ENCODE peak calls at places on chromosomes 1 and 21, in ten cellular contexts. One of them, this sample, is unnamed.

GRCh38 chr1:30730351-30731108 is 7.1 kb upstream of the MATN1 start:
- DNase-seq in prostate gland: no peak
- DNase-seq in transverse colon: no peak
- DNase-seq in sigmoid colon: no peak
- DNase-seq in upper lobe of left lung: no peak
- DNase-seq in endothelial cell of umbilical vein: no peak
- DNase-seq in GM23338: no peak
- DNase-seq in H1: no peak
- DNase-seq in HCT116: no peak
- DNase-seq in stomach: no peak
- DNase-seq in this sample: no peak

GRCh38 chr1:151993734-151994496 is at the start of gene S100A10:
- DNase-seq in GM23338: peak; percentile 74
- DNase-seq in H1: peak; percentile 73
- DNase-seq in endothelial cell of umbilical vein: peak; percentile 67
- DNase-seq in upper lobe of left lung: peak; percentile 96
- DNase-seq in prostate gland: peak; percentile 70
- DNase-seq in stomach: peak; percentile 79
- DNase-seq in transverse colon: peak; percentile 91
- DNase-seq in HCT116: no peak
- DNase-seq in sigmoid colon: peak; percentile 91
- DNase-seq in this sample: no peak

GRCh38 chr1:227948493-227949260 is 945 bp upstream of the WNT9A start:
- DNase-seq in stomach: peak; percentile 21
- DNase-seq in transverse colon: no peak
- DNase-seq in sigmoid colon: peak; percentile 66
- DNase-seq in upper lobe of left lung: peak; percentile 72
- DNase-seq in HCT116: no peak
- DNase-seq in prostate gland: no peak
- DNase-seq in endothelial cell of umbilical vein: no peak
- DNase-seq in H1: peak; percentile 69
- DNase-seq in GM23338: peak; percentile 34
- DNase-seq in this sample: no peak

GRCh38 chr1:153592706-153593105 is 20.2 kb downstream of the S100A16 start:
- DNase-seq in H1: no peak
- DNase-seq in GM23338: no peak
- DNase-seq in stomach: no peak
- DNase-seq in endothelial cell of umbilical vein: no peak
- DNase-seq in HCT116: no peak
- DNase-seq in transverse colon: no peak
- DNase-seq in prostate gland: no peak
- DNase-seq in sigmoid colon: no peak
- DNase-seq in upper lobe of left lung: no peak
- DNase-seq in this sample: no peak

GRCh38 chr21:40863839-40864238 is 16.9 kb upstream of the DSCAM start:
- DNase-seq in endothelial cell of umbilical vein: no peak
- DNase-seq in upper lobe of left lung: no peak
- DNase-seq in H1: no peak
- DNase-seq in sigmoid colon: no peak
- DNase-seq in stomach: no peak
- DNase-seq in transverse colon: no peak
- DNase-seq in HCT116: no peak
- DNase-seq in prostate gland: no peak
- DNase-seq in GM23338: no peak
- DNase-seq in this sample: no peak

GRCh38 chr1:218364028-218364710 is 19.0 kb downstream of the TGFB2 start:
- DNase-seq in endothelial cell of umbilical vein: peak; percentile 70
- DNase-seq in upper lobe of left lung: no peak
- DNase-seq in prostate gland: no peak
- DNase-seq in H1: no peak
- DNase-seq in GM23338: no peak
- DNase-seq in sigmoid colon: no peak
- DNase-seq in HCT116: no peak
- DNase-seq in stomach: peak; percentile 42
- DNase-seq in transverse colon: no peak
- DNase-seq in this sample: no peak

GRCh38 chr1:111516008-111516535 is 12.6 kb upstream of the ADORA3 start:
- DNase-seq in H1: peak; percentile 67
- DNase-seq in sigmoid colon: peak; percentile 71
- DNase-seq in prostate gland: no peak
- DNase-seq in stomach: peak; percentile 29
- DNase-seq in endothelial cell of umbilical vein: peak; percentile 75
- DNase-seq in upper lobe of left lung: peak; percentile 77
- DNase-seq in transverse colon: peak; percentile 37
- DNase-seq in GM23338: peak; percentile 93
- DNase-seq in HCT116: no peak
- DNase-seq in this sample: no peak

GRCh38 chr1:231106347-231106746 is 55.5 kb upstream of the TRIM67 start:
- DNase-seq in endothelial cell of umbilical vein: peak; percentile 74
- DNase-seq in H1: no peak
- DNase-seq in HCT116: no peak
- DNase-seq in prostate gland: no peak
- DNase-seq in transverse colon: no peak
- DNase-seq in upper lobe of left lung: no peak
- DNase-seq in sigmoid colon: no peak
- DNase-seq in GM23338: no peak
- DNase-seq in stomach: no peak
- DNase-seq in this sample: peak; percentile 37

GRCh38 chr21:45508607-45509565 is 33.4 kb downstream of the SLC19A1 start:
- DNase-seq in HCT116: no peak
- DNase-seq in endothelial cell of umbilical vein: no peak
- DNase-seq in transverse colon: no peak
- DNase-seq in sigmoid colon: peak; percentile 60
- DNase-seq in prostate gland: no peak
- DNase-seq in H1: no peak
- DNase-seq in GM23338: no peak
- DNase-seq in stomach: no peak
- DNase-seq in upper lobe of left lung: peak; percentile 76
- DNase-seq in this sample: no peak

GRCh38 chr1:66266350-66266749 is 267.6 kb upstream of the SGIP1 start:
- DNase-seq in transverse colon: no peak
- DNase-seq in H1: no peak
- DNase-seq in HCT116: peak; percentile 66
- DNase-seq in GM23338: no peak
- DNase-seq in sigmoid colon: no peak
- DNase-seq in upper lobe of left lung: no peak
- DNase-seq in stomach: no peak
- DNase-seq in prostate gland: no peak
- DNase-seq in endothelial cell of umbilical vein: no peak
- DNase-seq in this sample: no peak

GRCh38 chr1:90317628-90318027 is 322.7 kb downstream of the ZNF326 start:
- DNase-seq in prostate gland: no peak
- DNase-seq in HCT116: no peak
- DNase-seq in transverse colon: no peak
- DNase-seq in GM23338: no peak
- DNase-seq in upper lobe of left lung: no peak
- DNase-seq in sigmoid colon: no peak
- DNase-seq in H1: no peak
- DNase-seq in endothelial cell of umbilical vein: no peak
- DNase-seq in stomach: no peak
- DNase-seq in this sample: peak; percentile 98

GRCh38 chr1:234758851-234759250 is 148.9 kb upstream of the IRF2BP2 start:
- DNase-seq in stomach: no peak
- DNase-seq in H1: no peak
- DNase-seq in GM23338: no peak
- DNase-seq in transverse colon: peak; percentile 34
- DNase-seq in endothelial cell of umbilical vein: no peak
- DNase-seq in sigmoid colon: no peak
- DNase-seq in HCT116: no peak
- DNase-seq in upper lobe of left lung: no peak
- DNase-seq in prostate gland: no peak
- DNase-seq in this sample: no peak

GRCh38 chr21:45855248-45855801 is 126.2 kb upstream of the COL6A1 start:
- DNase-seq in sigmoid colon: no peak
- DNase-seq in stomach: peak; percentile 21
- DNase-seq in prostate gland: no peak
- DNase-seq in GM23338: no peak
- DNase-seq in upper lobe of left lung: peak; percentile 41
- DNase-seq in HCT116: no peak
- DNase-seq in endothelial cell of umbilical vein: no peak
- DNase-seq in transverse colon: no peak
- DNase-seq in H1: no peak
- DNase-seq in this sample: no peak

DNA sequence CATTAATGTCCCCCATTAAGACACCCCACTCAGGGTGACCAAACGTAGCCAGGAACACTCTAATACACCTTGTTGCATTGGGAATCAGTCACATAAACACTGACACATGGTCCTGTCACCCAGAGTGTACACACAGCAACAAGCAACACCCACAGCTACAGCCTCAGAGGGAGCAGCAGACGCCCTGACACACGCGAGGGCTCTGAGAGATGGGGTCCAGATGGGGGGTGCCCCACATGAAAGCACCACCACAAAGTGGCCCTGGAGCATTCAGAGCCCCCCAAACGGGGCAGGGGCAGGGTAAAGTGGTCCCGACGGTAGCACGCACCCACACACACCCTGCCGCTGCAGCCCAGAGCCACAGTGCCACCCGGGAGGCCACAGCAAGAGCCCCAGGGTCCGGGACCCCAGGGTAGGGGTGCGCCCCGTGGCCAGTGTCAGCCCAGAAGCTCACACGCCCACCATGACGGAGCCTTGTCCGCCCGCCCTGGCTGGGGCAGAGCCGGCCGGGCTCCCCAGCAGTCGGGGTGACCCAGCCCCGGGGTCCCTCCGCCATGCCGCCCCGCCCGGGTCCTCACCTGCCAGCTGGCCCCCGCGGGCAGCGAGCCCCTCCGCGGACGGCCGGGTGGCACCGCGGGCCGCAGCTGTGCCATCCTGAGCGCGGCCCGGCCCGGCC is 47.3 kb downstream of the RAP1GAP start:
- DNase-seq in stomach: no peak
- DNase-seq in transverse colon: no peak
- DNase-seq in prostate gland: no peak
- DNase-seq in upper lobe of left lung: no peak
- DNase-seq in GM23338: no peak
- DNase-seq in H1: no peak
- DNase-seq in sigmoid colon: no peak
- DNase-seq in HCT116: no peak
- DNase-seq in endothelial cell of umbilical vein: no peak
- DNase-seq in this sample: no peak
- H3K4me3 ChIP-seq in stomach: peak overlapping the region; percentile 53
- H3K4me3 ChIP-seq in transverse colon: peak overlapping the region; percentile 32
- H3K4me3 ChIP-seq in prostate gland: peak overlapping the region; percentile 43
- H3K4me3 ChIP-seq in upper lobe of left lung: peak overlapping the region; percentile 56
- H3K4me3 ChIP-seq in GM23338: peak overlapping the region; percentile 57
- H3K4me3 ChIP-seq in H1: peak overlapping the region; percentile 37
- H3K4me3 ChIP-seq in sigmoid colon: peak overlapping the region; percentile 24
- H3K4me3 ChIP-seq in HCT116: peak overlapping the region; percentile 58
- H3K4me3 ChIP-seq in endothelial cell of umbilical vein: no peak overlapping the region
- H3K4me3 ChIP-seq in this sample: peak overlapping the region; percentile 69

DNA sequence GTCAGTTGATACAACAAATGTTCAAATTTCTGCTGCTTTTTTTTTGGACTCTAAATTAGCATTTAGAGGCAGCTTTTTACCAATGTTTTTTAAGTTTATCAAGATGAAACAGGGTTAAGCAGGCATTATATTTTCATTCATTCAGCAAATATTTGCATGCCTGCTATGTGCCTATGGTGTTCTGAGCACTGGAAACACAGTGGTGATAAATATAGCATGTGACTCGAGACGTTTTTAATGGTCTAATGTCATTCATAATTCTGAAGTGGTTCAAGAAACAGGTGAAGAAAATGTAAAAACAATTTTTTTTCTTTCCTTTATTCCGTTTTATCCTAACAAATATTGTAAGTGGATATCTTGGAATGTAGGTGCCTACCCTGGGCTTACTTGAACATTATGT is 26.8 kb downstream of the NEK7 start:
- DNase-seq in transverse colon: no peak
- DNase-seq in sigmoid colon: no peak
- DNase-seq in upper lobe of left lung: no peak
- DNase-seq in HCT116: no peak
- DNase-seq in GM23338: no peak
- DNase-seq in stomach: no peak
- DNase-seq in H1: no peak
- DNase-seq in endothelial cell of umbilical vein: no peak
- DNase-seq in prostate gland: no peak
- DNase-seq in this sample: no peak
- TF ChIP-seq POLR2AphosphoS5 in transverse colon: no peak
- TF ChIP-seq POLR2AphosphoS5 in sigmoid colon: no peak
- TF ChIP-seq POLR2AphosphoS5 in upper lobe of left lung: no peak
- TF ChIP-seq POLR2AphosphoS5 in HCT116: no peak
- TF ChIP-seq POLR2AphosphoS5 in GM23338: no peak
- TF ChIP-seq POLR2AphosphoS5 in stomach: no peak
- TF ChIP-seq POLR2AphosphoS5 in H1: no peak
- TF ChIP-seq POLR2AphosphoS5 in endothelial cell of umbilical vein: no peak
- TF ChIP-seq POLR2AphosphoS5 in prostate gland: no peak
- TF ChIP-seq POLR2AphosphoS5 in this sample: no peak

GRCh38 chr1:23215291-23215690 is 2.0 kb downstream of the HTR1D start:
- DNase-seq in upper lobe of left lung: no peak
- DNase-seq in sigmoid colon: no peak
- DNase-seq in stomach: no peak
- DNase-seq in H1: no peak
- DNase-seq in HCT116: no peak
- DNase-seq in GM23338: no peak
- DNase-seq in endothelial cell of umbilical vein: peak; percentile 25
- DNase-seq in prostate gland: no peak
- DNase-seq in transverse colon: no peak
- DNase-seq in this sample: no peak

GRCh38 chr1:23214640-23215039 is 2.7 kb downstream of the HTR1D start:
- DNase-seq in sigmoid colon: no peak
- DNase-seq in transverse colon: no peak
- DNase-seq in GM23338: no peak
- DNase-seq in upper lobe of left lung: no peak
- DNase-seq in endothelial cell of umbilical vein: no peak
- DNase-seq in H1: no peak
- DNase-seq in stomach: no peak
- DNase-seq in HCT116: no peak
- DNase-seq in prostate gland: no peak
- DNase-seq in this sample: no peak

GRCh38 chr1:23217421-23218115 is at the start of gene HTR1D:
- DNase-seq in upper lobe of left lung: peak; percentile 85
- DNase-seq in endothelial cell of umbilical vein: no peak
- DNase-seq in transverse colon: peak; percentile 14
- DNase-seq in sigmoid colon: no peak
- DNase-seq in stomach: no peak
- DNase-seq in H1: peak; percentile 90
- DNase-seq in prostate gland: no peak
- DNase-seq in GM23338: peak; percentile 88
- DNase-seq in HCT116: no peak
- DNase-seq in this sample: no peak

GRCh38 chr1:23216771-23217420 is 406 bp downstream of the HTR1D start:
- DNase-seq in transverse colon: no peak
- DNase-seq in sigmoid colon: no peak
- DNase-seq in upper lobe of left lung: peak; percentile 87
- DNase-seq in endothelial cell of umbilical vein: no peak
- DNase-seq in HCT116: no peak
- DNase-seq in stomach: peak; percentile 27
- DNase-seq in prostate gland: no peak
- DNase-seq in H1: peak; percentile 88
- DNase-seq in GM23338: peak; percentile 71
- DNase-seq in this sample: no peak

GRCh38 chr1:23215751-23216449 is 1.4 kb downstream of the HTR1D start:
- DNase-seq in stomach: no peak
- DNase-seq in GM23338: peak; percentile 47
- DNase-seq in endothelial cell of umbilical vein: no peak
- DNase-seq in transverse colon: no peak
- DNase-seq in H1: no peak
- DNase-seq in upper lobe of left lung: no peak
- DNase-seq in sigmoid colon: no peak
- DNase-seq in HCT116: no peak
- DNase-seq in prostate gland: no peak
- DNase-seq in this sample: no peak
- H3K4me3 ChIP-seq in stomach: no peak overlapping the region
- H3K4me3 ChIP-seq in GM23338: peak overlapping the region; percentile 84
- H3K4me3 ChIP-seq in endothelial cell of umbilical vein: no peak overlapping the region
- H3K4me3 ChIP-seq in transverse colon: no peak overlapping the region
- H3K4me3 ChIP-seq in H1: peak overlapping the region; percentile 67
- H3K4me3 ChIP-seq in upper lobe of left lung: no peak overlapping the region
- H3K4me3 ChIP-seq in sigmoid colon: no peak overlapping the region
- H3K4me3 ChIP-seq in HCT116: peak overlapping the region; percentile 66
- H3K4me3 ChIP-seq in prostate gland: no peak overlapping the region
- H3K4me3 ChIP-seq in this sample: no peak overlapping the region

GRCh38 chr1:150154143-150154542 is 4.4 kb downstream of the PLEKHO1 start:
- DNase-seq in H1: no peak
- DNase-seq in stomach: no peak
- DNase-seq in prostate gland: no peak
- DNase-seq in transverse colon: no peak
- DNase-seq in sigmoid colon: peak; percentile 88
- DNase-seq in upper lobe of left lung: no peak
- DNase-seq in GM23338: no peak
- DNase-seq in endothelial cell of umbilical vein: no peak
- DNase-seq in HCT116: no peak
- DNase-seq in this sample: no peak
- TF ChIP-seq POLR2AphosphoS5 in H1: no peak
- TF ChIP-seq POLR2AphosphoS5 in stomach: peak; percentile 63
- TF ChIP-seq POLR2AphosphoS5 in prostate gland: no peak
- TF ChIP-seq POLR2AphosphoS5 in transverse colon: no peak
- TF ChIP-seq POLR2AphosphoS5 in sigmoid colon: peak; percentile 37
- TF ChIP-seq POLR2AphosphoS5 in upper lobe of left lung: no peak
- TF ChIP-seq POLR2AphosphoS5 in GM23338: no peak
- TF ChIP-seq POLR2AphosphoS5 in endothelial cell of umbilical vein: no peak
- TF ChIP-seq POLR2AphosphoS5 in HCT116: no peak
- TF ChIP-seq POLR2AphosphoS5 in this sample: no peak